ENCODE peak calls at places on chromosomes 16 and 17, in five cellular contexts. W is tibial artery, M is mammary epithelial cell, Y is choroid plexus epithelial cell, X is breast epithelium. A is an unnamed sample.
A peak's percentile ranks its signal among the peaks of the same experiment; 100 is the strongest.

GRCh38 chr17:61456688-61457225 is 4.5 kb downstream of the TBX4 start:
- DNase-seq in W (no peak), X (no peak), Y (no peak), M (no peak), A (no peak)

GRCh38 chr16:5619314-5619713 is 521.7 kb upstream of the EEF2KMT start:
- DNase-seq in M (no peak), W (no peak), Y (no peak), X (no peak), A (no peak)

GRCh38 chr16:52557236-52557635 is 10.3 kb upstream of the TOX3 start:
- DNase-seq in X (no peak), W (no peak), M (no peak), Y (no peak), A (no peak)

GRCh38 chr16:59179446-59180082 is 445.4 kb upstream of the GOT2 start:
- DNase-seq in X (no peak), Y (peak; percentile 36), M (no peak), W (no peak), A (no peak)

GRCh38 chr17:48612854-48613691 is 2.0 kb downstream of the HOXB8 start:
- DNase-seq in M (peak; percentile 34), W (no peak), Y (peak; percentile 26), X (no peak), A (no peak)

GRCh38 chr16:15607700-15608396 is 35.1 kb downstream of the MARF1 start:
- DNase-seq in Y (peak; percentile 99), X (no peak), M (peak; percentile 6), W (peak; percentile 49), A (no peak)

GRCh38 chr17:47725446-47726109 is 7.5 kb upstream of the TBX21 start:
- DNase-seq in M (no peak), X (no peak), W (no peak), Y (no peak), A (no peak)

GRCh38 chr16:66904846-66905632 is 13.6 kb downstream of the CDH16 start:
- DNase-seq in X (no peak), M (no peak), W (no peak), Y (no peak), A (peak; percentile 49)

GRCh38 chr17:81063488-81064093 is 28.6 kb downstream of the BAIAP2 start:
- DNase-seq in Y (no peak), X (no peak), W (no peak), M (no peak), A (no peak)

GRCh38 chr17:40450175-40450574 is 6.9 kb downstream of the IGFBP4 start:
- DNase-seq in M (peak; percentile 39), W (no peak), X (no peak), Y (peak; percentile 67), A (no peak)

GRCh38 chr17:61409301-61410099 is 9.9 kb downstream of the TBX2 start:
- DNase-seq in Y (peak; percentile 70), W (peak; percentile 41), M (peak; percentile 53), X (peak; percentile 59), A (no peak)

GRCh38 chr17:41528959-41529353 is 848 bp upstream of the KRT19 start:
- DNase-seq in M (no peak), Y (no peak), W (no peak), X (no peak), A (no peak)

GRCh38 chr17:49076575-49077384 is 55.8 kb upstream of the B4GALNT2 start:
- DNase-seq in Y (peak; percentile 92), M (peak; percentile 64), X (no peak), W (no peak), A (no peak)

GRCh38 chr16:71807905-71808592 is 585 bp downstream of the AP1G1 start:
- DNase-seq in Y (peak; percentile 38), W (no peak), M (peak; percentile 54), X (no peak), A (no peak)

GRCh38 chr17:27578718-27579085 is 52.3 kb upstream of the LGALS9 start:
- DNase-seq in M (peak; percentile 24), Y (peak; percentile 70), W (no peak), X (no peak), A (no peak)

GRCh38 chr16:2480948-2481347 is 6.0 kb downstream of the TBC1D24 start:
- DNase-seq in M (no peak), W (no peak), Y (no peak), X (no peak), A (no peak)

GRCh38 chr17:82435103-82435502 is 15.4 kb downstream of the CYBC1 start:
- DNase-seq in X (no peak), M (no peak), Y (peak; percentile 30), W (no peak), A (no peak)

GRCh38 chr16:31136287-31136662 is 748 bp upstream of the PRSS8 start:
- DNase-seq in M (no peak), X (no peak), Y (no peak), W (no peak), A (no peak)

GRCh38 chr16:77236063-77236511 is 36.9 kb downstream of the SYCE1L start:
- DNase-seq in W (peak; percentile 76), M (peak; percentile 59), Y (peak; percentile 90), X (peak; percentile 90), A (no peak)

GRCh38 chr17:78879679-78880186 is 23.3 kb downstream of the CEP295NL start:
- DNase-seq in M (peak; percentile 13), Y (peak; percentile 97), W (peak; percentile 66), X (peak; percentile 58), A (no peak)

GRCh38 chr16:9362050-9362449 is 270.6 kb downstream of the HAPSTR1 start:
- DNase-seq in Y (no peak), W (no peak), X (no peak), M (no peak), A (no peak)

GRCh38 chr16:87778476-87778829 is 12.7 kb upstream of the KLHDC4 start:
- DNase-seq in Y (no peak), M (no peak), W (no peak), X (no peak), A (no peak)

GRCh38 chr17:36464765-36465088 is 21.8 kb upstream of the ZNHIT3 start:
- DNase-seq in X (no peak), W (no peak), M (no peak), Y (no peak), A (no peak)

GRCh38 chr17:75878174-75878998 is at the start of gene TRIM47:
- DNase-seq in Y (peak; percentile 71), X (no peak), W (peak; percentile 69), M (peak; percentile 50), A (no peak)

GRCh38 chr17:43564080-43564594 is 18.0 kb upstream of the ETV4 start:
- DNase-seq in M (no peak), Y (no peak), W (no peak), X (no peak), A (no peak)

GRCh38 chr16:25033852-25034251 is 18.7 kb upstream of the ARHGAP17 start:
- DNase-seq in Y (peak; percentile 87), W (no peak), M (no peak), X (no peak), A (no peak)

GRCh38 chr16:72241930-72242329 is 70.0 kb upstream of the PMFBP1 start:
- DNase-seq in X (no peak), M (peak; percentile 48), W (no peak), Y (peak; percentile 79), A (peak; percentile 32)

GRCh38 chr17:81390029-81390428 is 5.2 kb upstream of the BAHCC1 start:
- DNase-seq in W (no peak), Y (no peak), X (no peak), M (no peak), A (no peak)

GRCh38 chr16:12639044-12639443 is 164.6 kb downstream of the CPPED1 start:
- DNase-seq in M (peak; percentile 77), Y (peak; percentile 61), X (no peak), W (no peak), A (no peak)

GRCh38 chr17:75900691-75901533 is 3.8 kb downstream of the MRPL38 start:
- DNase-seq in W (no peak), X (no peak), Y (no peak), M (no peak), A (no peak)

GRCh38 chr17:27846042-27846655 is 45.8 kb upstream of the NOS2 start:
- DNase-seq in Y (no peak), M (no peak), X (no peak), W (no peak), A (no peak)

GRCh38 chr17:3513305-3514035 is 37.7 kb downstream of the ASPA start:
- DNase-seq in W (no peak), M (no peak), X (no peak), Y (no peak), A (no peak)

GRCh38 chr17:68576811-68577551 is 24.2 kb downstream of the FAM20A start:
- DNase-seq in W (no peak), Y (peak; percentile 5), M (no peak), X (no peak), A (no peak)

GRCh38 chr16:67516296-67517177 is 12.1 kb upstream of the RIPOR1 start:
- DNase-seq in Y (peak; percentile 24), X (no peak), W (no peak), M (no peak), A (no peak)

DNA sequence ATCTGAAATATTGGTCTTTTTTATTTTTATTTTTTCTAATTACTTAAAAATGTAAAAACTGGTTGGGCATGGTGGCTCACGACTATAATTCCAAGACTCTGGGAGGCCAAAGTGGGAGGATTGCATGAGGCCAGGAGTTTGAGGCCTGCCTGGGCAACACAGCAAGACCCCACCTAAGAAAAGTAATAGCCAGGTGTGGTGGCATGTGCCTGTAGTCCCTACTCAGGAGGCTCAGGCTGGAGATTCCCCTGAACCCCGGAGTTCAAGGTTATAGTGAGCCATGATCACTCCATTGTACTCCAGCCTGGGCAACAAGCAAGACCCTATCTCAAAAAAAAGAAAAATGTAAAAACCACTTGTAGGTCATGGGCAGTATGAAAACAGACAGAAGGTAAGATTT is 36.8 kb upstream of the CDH3 start:
- DNase-seq in X (no peak), M (no peak), W (no peak), Y (no peak), A (no peak)
- TF ChIP-seq CTCF in X (no peak), M (no peak), W (no peak), Y (no peak), A (no peak)

GRCh38 chr16:75695708-75696107 is 5.6 kb downstream of the DUXB start:
- DNase-seq in X (no peak), W (no peak), M (no peak), Y (no peak), A (no peak)
- TF ChIP-seq CTCF in X (no peak), W (no peak), M (no peak), Y (no peak), A (no peak)

GRCh38 chr17:28896884-28897768 is at the start of gene FLOT2:
- DNase-seq in M (peak; percentile 93), W (peak; percentile 78), X (no peak), Y (peak; percentile 73), A (peak; percentile 48)
- TF ChIP-seq CTCF in M (peak; percentile 24), W (no peak), X (no peak), Y (peak; percentile 37), A (peak; percentile 40)

GRCh38 chr16:84959045-84959576 is 52.2 kb downstream of the ZDHHC7 start:
- DNase-seq in Y (no peak), X (no peak), W (no peak), M (no peak), A (no peak)
- TF ChIP-seq CTCF in Y (peak; percentile 46), X (no peak), W (no peak), M (peak; percentile 32), A (peak; percentile 59)

DNA sequence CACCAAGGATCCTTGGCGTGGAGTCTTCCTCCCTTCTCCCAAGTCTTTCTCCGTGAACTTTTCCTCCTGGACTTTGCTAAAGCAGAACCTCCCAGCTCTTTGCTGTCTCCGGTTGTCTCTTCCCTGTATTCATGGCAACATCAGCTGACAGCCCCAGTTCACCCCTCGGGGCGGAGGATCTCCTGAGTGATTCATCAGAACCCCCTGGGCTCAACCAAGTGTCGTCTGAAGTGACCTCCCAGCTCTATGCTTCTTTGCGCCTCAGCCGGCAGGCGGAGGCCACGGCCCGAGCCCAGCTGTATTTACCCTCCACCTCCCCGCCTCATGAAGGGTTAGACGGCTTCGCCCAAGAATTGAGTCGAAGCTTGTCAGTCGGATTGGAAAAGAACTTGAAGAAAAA is 943 bp downstream of the CNTROB start:
- DNase-seq in W (peak; percentile 40), X (peak; percentile 56), M (peak; percentile 32), Y (peak; percentile 79), A (no peak)
- TF ChIP-seq CTCF in W (no peak), X (peak; percentile 8), M (peak; percentile 19), Y (peak; percentile 49), A (peak; percentile 37)

A was measured in keratinocyte.